ENCODE peak calls at places on chromosomes 13 and 19, in eight cellular contexts. One of them, this sample, is unnamed.

GRCh38 chr19:36151144-36152051 is 849 bp downstream of the COX7A1 start:
- DNase-seq in NCI-H1092 treated with DMSO at 0.1 percent for 48 hours: no peak
- DNase-seq in activated CD8-positive, alpha-beta T cell treated with anti-CD3 and anti-CD28 coated beads for 36 hours: no peak
- DNase-seq in left cardiac atrium: peak; percentile 79
- DNase-seq in stimulated activated CD4-positive, alpha-beta T cell treated with anti-CD3 and anti-CD28 coated beads, Interleukin-12 subunit alpha, Interleukin-12 subunit beta, amount 100 ng/mL, for 48 hours: no peak
- DNase-seq in SW 1271: no peak
- DNase-seq in activated CD8-positive, alpha-beta memory T cell treated with anti-CD3 and anti-CD28 coated beads, Interleukin-2, amount 10 ng/mL, durations not matched to agents 7 days and 5 days: no peak
- DNase-seq in activated naive CD4-positive, alpha-beta T cell treated with anti-CD3 and anti-CD28 coated beads for 36 hours: no peak
- DNase-seq in this sample: no peak

GRCh38 chr13:46975173-46975572 is 78.3 kb upstream of the HTR2A start:
- DNase-seq in activated naive CD4-positive, alpha-beta T cell treated with anti-CD3 and anti-CD28 coated beads for 36 hours: no peak
- DNase-seq in NCI-H1092 treated with DMSO at 0.1 percent for 48 hours: no peak
- DNase-seq in activated CD8-positive, alpha-beta memory T cell treated with anti-CD3 and anti-CD28 coated beads, Interleukin-2, amount 10 ng/mL, durations not matched to agents 7 days and 5 days: no peak
- DNase-seq in left cardiac atrium: no peak
- DNase-seq in SW 1271: no peak
- DNase-seq in activated CD8-positive, alpha-beta T cell treated with anti-CD3 and anti-CD28 coated beads for 36 hours: no peak
- DNase-seq in stimulated activated CD4-positive, alpha-beta T cell treated with anti-CD3 and anti-CD28 coated beads, Interleukin-12 subunit alpha, Interleukin-12 subunit beta, amount 100 ng/mL, for 48 hours: no peak
- DNase-seq in this sample: no peak

GRCh38 chr13:33299626-33300025 is 14.1 kb upstream of the STARD13 start:
- DNase-seq in activated naive CD4-positive, alpha-beta T cell treated with anti-CD3 and anti-CD28 coated beads for 36 hours: no peak
- DNase-seq in activated CD8-positive, alpha-beta memory T cell treated with anti-CD3 and anti-CD28 coated beads, Interleukin-2, amount 10 ng/mL, durations not matched to agents 7 days and 5 days: no peak
- DNase-seq in activated CD8-positive, alpha-beta T cell treated with anti-CD3 and anti-CD28 coated beads for 36 hours: no peak
- DNase-seq in NCI-H1092 treated with DMSO at 0.1 percent for 48 hours: no peak
- DNase-seq in SW 1271: no peak
- DNase-seq in stimulated activated CD4-positive, alpha-beta T cell treated with anti-CD3 and anti-CD28 coated beads, Interleukin-12 subunit alpha, Interleukin-12 subunit beta, amount 100 ng/mL, for 48 hours: no peak
- DNase-seq in left cardiac atrium: no peak
- DNase-seq in this sample: no peak

GRCh38 chr19:2487780-2488330 is 11.9 kb downstream of the GADD45B start:
- DNase-seq in activated CD8-positive, alpha-beta memory T cell treated with anti-CD3 and anti-CD28 coated beads, Interleukin-2, amount 10 ng/mL, durations not matched to agents 7 days and 5 days: no peak
- DNase-seq in NCI-H1092 treated with DMSO at 0.1 percent for 48 hours: no peak
- DNase-seq in left cardiac atrium: peak; percentile 37
- DNase-seq in activated naive CD4-positive, alpha-beta T cell treated with anti-CD3 and anti-CD28 coated beads for 36 hours: no peak
- DNase-seq in activated CD8-positive, alpha-beta T cell treated with anti-CD3 and anti-CD28 coated beads for 36 hours: no peak
- DNase-seq in stimulated activated CD4-positive, alpha-beta T cell treated with anti-CD3 and anti-CD28 coated beads, Interleukin-12 subunit alpha, Interleukin-12 subunit beta, amount 100 ng/mL, for 48 hours: no peak
- DNase-seq in SW 1271: no peak
- DNase-seq in this sample: no peak

GRCh38 chr13:37505531-37505930 is 93.0 kb downstream of the POSTN start:
- DNase-seq in left cardiac atrium: no peak
- DNase-seq in NCI-H1092 treated with DMSO at 0.1 percent for 48 hours: no peak
- DNase-seq in activated CD8-positive, alpha-beta memory T cell treated with anti-CD3 and anti-CD28 coated beads, Interleukin-2, amount 10 ng/mL, durations not matched to agents 7 days and 5 days: no peak
- DNase-seq in stimulated activated CD4-positive, alpha-beta T cell treated with anti-CD3 and anti-CD28 coated beads, Interleukin-12 subunit alpha, Interleukin-12 subunit beta, amount 100 ng/mL, for 48 hours: no peak
- DNase-seq in SW 1271: no peak
- DNase-seq in activated naive CD4-positive, alpha-beta T cell treated with anti-CD3 and anti-CD28 coated beads for 36 hours: no peak
- DNase-seq in activated CD8-positive, alpha-beta T cell treated with anti-CD3 and anti-CD28 coated beads for 36 hours: no peak
- DNase-seq in this sample: no peak

GRCh38 chr19:6276447-6276846 is 3.3 kb downstream of the MLLT1 start:
- DNase-seq in activated CD8-positive, alpha-beta T cell treated with anti-CD3 and anti-CD28 coated beads for 36 hours: no peak
- DNase-seq in stimulated activated CD4-positive, alpha-beta T cell treated with anti-CD3 and anti-CD28 coated beads, Interleukin-12 subunit alpha, Interleukin-12 subunit beta, amount 100 ng/mL, for 48 hours: no peak
- DNase-seq in NCI-H1092 treated with DMSO at 0.1 percent for 48 hours: no peak
- DNase-seq in left cardiac atrium: peak; percentile 76
- DNase-seq in SW 1271: no peak
- DNase-seq in activated naive CD4-positive, alpha-beta T cell treated with anti-CD3 and anti-CD28 coated beads for 36 hours: no peak
- DNase-seq in activated CD8-positive, alpha-beta memory T cell treated with anti-CD3 and anti-CD28 coated beads, Interleukin-2, amount 10 ng/mL, durations not matched to agents 7 days and 5 days: no peak
- DNase-seq in this sample: no peak

GRCh38 chr19:56144396-56144795 is 3.3 kb downstream of the ZNF444 start:
- DNase-seq in activated CD8-positive, alpha-beta T cell treated with anti-CD3 and anti-CD28 coated beads for 36 hours: no peak
- DNase-seq in left cardiac atrium: no peak
- DNase-seq in activated naive CD4-positive, alpha-beta T cell treated with anti-CD3 and anti-CD28 coated beads for 36 hours: no peak
- DNase-seq in NCI-H1092 treated with DMSO at 0.1 percent for 48 hours: no peak
- DNase-seq in SW 1271: no peak
- DNase-seq in activated CD8-positive, alpha-beta memory T cell treated with anti-CD3 and anti-CD28 coated beads, Interleukin-2, amount 10 ng/mL, durations not matched to agents 7 days and 5 days: no peak
- DNase-seq in stimulated activated CD4-positive, alpha-beta T cell treated with anti-CD3 and anti-CD28 coated beads, Interleukin-12 subunit alpha, Interleukin-12 subunit beta, amount 100 ng/mL, for 48 hours: no peak
- DNase-seq in this sample: no peak

GRCh38 chr13:94968040-94968756 is 255.9 kb upstream of the SOX21 start:
- DNase-seq in NCI-H1092 treated with DMSO at 0.1 percent for 48 hours: peak; percentile 45
- DNase-seq in left cardiac atrium: no peak
- DNase-seq in SW 1271: no peak
- DNase-seq in stimulated activated CD4-positive, alpha-beta T cell treated with anti-CD3 and anti-CD28 coated beads, Interleukin-12 subunit alpha, Interleukin-12 subunit beta, amount 100 ng/mL, for 48 hours: no peak
- DNase-seq in activated CD8-positive, alpha-beta memory T cell treated with anti-CD3 and anti-CD28 coated beads, Interleukin-2, amount 10 ng/mL, durations not matched to agents 7 days and 5 days: no peak
- DNase-seq in activated naive CD4-positive, alpha-beta T cell treated with anti-CD3 and anti-CD28 coated beads for 36 hours: peak; percentile 16
- DNase-seq in activated CD8-positive, alpha-beta T cell treated with anti-CD3 and anti-CD28 coated beads for 36 hours: peak; percentile 12
- DNase-seq in this sample: no peak

GRCh38 chr13:101875717-101876393 is 423.4 kb downstream of the ITGBL1 start:
- DNase-seq in left cardiac atrium: no peak
- DNase-seq in activated naive CD4-positive, alpha-beta T cell treated with anti-CD3 and anti-CD28 coated beads for 36 hours: no peak
- DNase-seq in NCI-H1092 treated with DMSO at 0.1 percent for 48 hours: peak; percentile 100
- DNase-seq in stimulated activated CD4-positive, alpha-beta T cell treated with anti-CD3 and anti-CD28 coated beads, Interleukin-12 subunit alpha, Interleukin-12 subunit beta, amount 100 ng/mL, for 48 hours: no peak
- DNase-seq in activated CD8-positive, alpha-beta T cell treated with anti-CD3 and anti-CD28 coated beads for 36 hours: no peak
- DNase-seq in SW 1271: no peak
- DNase-seq in activated CD8-positive, alpha-beta memory T cell treated with anti-CD3 and anti-CD28 coated beads, Interleukin-2, amount 10 ng/mL, durations not matched to agents 7 days and 5 days: no peak
- DNase-seq in this sample: no peak

GRCh38 chr19:36259211-36259610 is 44.3 kb downstream of the ZNF146 start:
- DNase-seq in activated CD8-positive, alpha-beta memory T cell treated with anti-CD3 and anti-CD28 coated beads, Interleukin-2, amount 10 ng/mL, durations not matched to agents 7 days and 5 days: peak; percentile 15
- DNase-seq in activated naive CD4-positive, alpha-beta T cell treated with anti-CD3 and anti-CD28 coated beads for 36 hours: no peak
- DNase-seq in stimulated activated CD4-positive, alpha-beta T cell treated with anti-CD3 and anti-CD28 coated beads, Interleukin-12 subunit alpha, Interleukin-12 subunit beta, amount 100 ng/mL, for 48 hours: no peak
- DNase-seq in left cardiac atrium: no peak
- DNase-seq in SW 1271: no peak
- DNase-seq in NCI-H1092 treated with DMSO at 0.1 percent for 48 hours: no peak
- DNase-seq in activated CD8-positive, alpha-beta T cell treated with anti-CD3 and anti-CD28 coated beads for 36 hours: no peak
- DNase-seq in this sample: no peak

GRCh38 chr13:36530050-36530789 is 97.9 kb downstream of the CCNA1 start:
- DNase-seq in SW 1271: no peak
- DNase-seq in activated naive CD4-positive, alpha-beta T cell treated with anti-CD3 and anti-CD28 coated beads for 36 hours: no peak
- DNase-seq in left cardiac atrium: no peak
- DNase-seq in stimulated activated CD4-positive, alpha-beta T cell treated with anti-CD3 and anti-CD28 coated beads, Interleukin-12 subunit alpha, Interleukin-12 subunit beta, amount 100 ng/mL, for 48 hours: no peak
- DNase-seq in activated CD8-positive, alpha-beta memory T cell treated with anti-CD3 and anti-CD28 coated beads, Interleukin-2, amount 10 ng/mL, durations not matched to agents 7 days and 5 days: no peak
- DNase-seq in activated CD8-positive, alpha-beta T cell treated with anti-CD3 and anti-CD28 coated beads for 36 hours: no peak
- DNase-seq in NCI-H1092 treated with DMSO at 0.1 percent for 48 hours: no peak
- DNase-seq in this sample: no peak

GRCh38 chr13:101144808-101145419 is 271.4 kb downstream of the NALCN start:
- DNase-seq in activated naive CD4-positive, alpha-beta T cell treated with anti-CD3 and anti-CD28 coated beads for 36 hours: peak; percentile 28
- DNase-seq in SW 1271: peak; percentile 49
- DNase-seq in activated CD8-positive, alpha-beta T cell treated with anti-CD3 and anti-CD28 coated beads for 36 hours: peak; percentile 28
- DNase-seq in NCI-H1092 treated with DMSO at 0.1 percent for 48 hours: peak; percentile 72
- DNase-seq in left cardiac atrium: no peak
- DNase-seq in activated CD8-positive, alpha-beta memory T cell treated with anti-CD3 and anti-CD28 coated beads, Interleukin-2, amount 10 ng/mL, durations not matched to agents 7 days and 5 days: no peak
- DNase-seq in stimulated activated CD4-positive, alpha-beta T cell treated with anti-CD3 and anti-CD28 coated beads, Interleukin-12 subunit alpha, Interleukin-12 subunit beta, amount 100 ng/mL, for 48 hours: peak; percentile 41
- DNase-seq in this sample: no peak

GRCh38 chr13:97261254-97262015 is 39.3 kb downstream of the MBNL2 start:
- DNase-seq in activated CD8-positive, alpha-beta T cell treated with anti-CD3 and anti-CD28 coated beads for 36 hours: peak; percentile 53
- DNase-seq in stimulated activated CD4-positive, alpha-beta T cell treated with anti-CD3 and anti-CD28 coated beads, Interleukin-12 subunit alpha, Interleukin-12 subunit beta, amount 100 ng/mL, for 48 hours: no peak
- DNase-seq in activated naive CD4-positive, alpha-beta T cell treated with anti-CD3 and anti-CD28 coated beads for 36 hours: peak; percentile 38
- DNase-seq in left cardiac atrium: no peak
- DNase-seq in SW 1271: no peak
- DNase-seq in NCI-H1092 treated with DMSO at 0.1 percent for 48 hours: no peak
- DNase-seq in activated CD8-positive, alpha-beta memory T cell treated with anti-CD3 and anti-CD28 coated beads, Interleukin-2, amount 10 ng/mL, durations not matched to agents 7 days and 5 days: peak; percentile 75
- DNase-seq in this sample: peak; percentile 52

GRCh38 chr13:111948811-111949210 is 118.1 kb upstream of the SOX1 start:
- DNase-seq in SW 1271: no peak
- DNase-seq in activated CD8-positive, alpha-beta T cell treated with anti-CD3 and anti-CD28 coated beads for 36 hours: no peak
- DNase-seq in NCI-H1092 treated with DMSO at 0.1 percent for 48 hours: no peak
- DNase-seq in activated naive CD4-positive, alpha-beta T cell treated with anti-CD3 and anti-CD28 coated beads for 36 hours: no peak
- DNase-seq in stimulated activated CD4-positive, alpha-beta T cell treated with anti-CD3 and anti-CD28 coated beads, Interleukin-12 subunit alpha, Interleukin-12 subunit beta, amount 100 ng/mL, for 48 hours: no peak
- DNase-seq in left cardiac atrium: no peak
- DNase-seq in activated CD8-positive, alpha-beta memory T cell treated with anti-CD3 and anti-CD28 coated beads, Interleukin-2, amount 10 ng/mL, durations not matched to agents 7 days and 5 days: peak; percentile 11
- DNase-seq in this sample: no peak

GRCh38 chr19:18385675-18386542 is at the start of gene GDF15:
- DNase-seq in left cardiac atrium: peak; percentile 56
- DNase-seq in NCI-H1092 treated with DMSO at 0.1 percent for 48 hours: no peak
- DNase-seq in stimulated activated CD4-positive, alpha-beta T cell treated with anti-CD3 and anti-CD28 coated beads, Interleukin-12 subunit alpha, Interleukin-12 subunit beta, amount 100 ng/mL, for 48 hours: peak; percentile 25
- DNase-seq in activated CD8-positive, alpha-beta memory T cell treated with anti-CD3 and anti-CD28 coated beads, Interleukin-2, amount 10 ng/mL, durations not matched to agents 7 days and 5 days: no peak
- DNase-seq in activated naive CD4-positive, alpha-beta T cell treated with anti-CD3 and anti-CD28 coated beads for 36 hours: peak; percentile 56
- DNase-seq in activated CD8-positive, alpha-beta T cell treated with anti-CD3 and anti-CD28 coated beads for 36 hours: peak; percentile 52
- DNase-seq in SW 1271: no peak
- DNase-seq in this sample: peak; percentile 41

GRCh38 chr13:44899967-44900366 is 89.3 kb downstream of the NUFIP1 start:
- DNase-seq in stimulated activated CD4-positive, alpha-beta T cell treated with anti-CD3 and anti-CD28 coated beads, Interleukin-12 subunit alpha, Interleukin-12 subunit beta, amount 100 ng/mL, for 48 hours: no peak
- DNase-seq in SW 1271: no peak
- DNase-seq in activated CD8-positive, alpha-beta T cell treated with anti-CD3 and anti-CD28 coated beads for 36 hours: no peak
- DNase-seq in left cardiac atrium: no peak
- DNase-seq in activated naive CD4-positive, alpha-beta T cell treated with anti-CD3 and anti-CD28 coated beads for 36 hours: no peak
- DNase-seq in activated CD8-positive, alpha-beta memory T cell treated with anti-CD3 and anti-CD28 coated beads, Interleukin-2, amount 10 ng/mL, durations not matched to agents 7 days and 5 days: no peak
- DNase-seq in NCI-H1092 treated with DMSO at 0.1 percent for 48 hours: peak; percentile 81
- DNase-seq in this sample: no peak

GRCh38 chr19:5637971-5638370 is 15.1 kb downstream of the SAFB start:
- DNase-seq in stimulated activated CD4-positive, alpha-beta T cell treated with anti-CD3 and anti-CD28 coated beads, Interleukin-12 subunit alpha, Interleukin-12 subunit beta, amount 100 ng/mL, for 48 hours: no peak
- DNase-seq in activated naive CD4-positive, alpha-beta T cell treated with anti-CD3 and anti-CD28 coated beads for 36 hours: no peak
- DNase-seq in activated CD8-positive, alpha-beta T cell treated with anti-CD3 and anti-CD28 coated beads for 36 hours: no peak
- DNase-seq in NCI-H1092 treated with DMSO at 0.1 percent for 48 hours: no peak
- DNase-seq in SW 1271: no peak
- DNase-seq in left cardiac atrium: no peak
- DNase-seq in activated CD8-positive, alpha-beta memory T cell treated with anti-CD3 and anti-CD28 coated beads, Interleukin-2, amount 10 ng/mL, durations not matched to agents 7 days and 5 days: no peak
- DNase-seq in this sample: no peak

GRCh38 chr13:100392709-100393630 is 195.6 kb downstream of the GGACT start:
- DNase-seq in stimulated activated CD4-positive, alpha-beta T cell treated with anti-CD3 and anti-CD28 coated beads, Interleukin-12 subunit alpha, Interleukin-12 subunit beta, amount 100 ng/mL, for 48 hours: peak; percentile 65
- DNase-seq in SW 1271: peak; percentile 99
- DNase-seq in left cardiac atrium: peak; percentile 83
- DNase-seq in activated CD8-positive, alpha-beta memory T cell treated with anti-CD3 and anti-CD28 coated beads, Interleukin-2, amount 10 ng/mL, durations not matched to agents 7 days and 5 days: peak; percentile 86
- DNase-seq in NCI-H1092 treated with DMSO at 0.1 percent for 48 hours: no peak
- DNase-seq in activated CD8-positive, alpha-beta T cell treated with anti-CD3 and anti-CD28 coated beads for 36 hours: peak; percentile 88
- DNase-seq in activated naive CD4-positive, alpha-beta T cell treated with anti-CD3 and anti-CD28 coated beads for 36 hours: peak; percentile 88
- DNase-seq in this sample: peak; percentile 76

GRCh38 chr13:27556109-27556508 is 64.2 kb downstream of the LNX2 start:
- DNase-seq in activated CD8-positive, alpha-beta T cell treated with anti-CD3 and anti-CD28 coated beads for 36 hours: no peak
- DNase-seq in NCI-H1092 treated with DMSO at 0.1 percent for 48 hours: no peak
- DNase-seq in stimulated activated CD4-positive, alpha-beta T cell treated with anti-CD3 and anti-CD28 coated beads, Interleukin-12 subunit alpha, Interleukin-12 subunit beta, amount 100 ng/mL, for 48 hours: no peak
- DNase-seq in activated CD8-positive, alpha-beta memory T cell treated with anti-CD3 and anti-CD28 coated beads, Interleukin-2, amount 10 ng/mL, durations not matched to agents 7 days and 5 days: no peak
- DNase-seq in activated naive CD4-positive, alpha-beta T cell treated with anti-CD3 and anti-CD28 coated beads for 36 hours: peak; percentile 9
- DNase-seq in left cardiac atrium: no peak
- DNase-seq in SW 1271: no peak
- DNase-seq in this sample: no peak

GRCh38 chr19:37007587-37008220 is 70.5 kb upstream of the ZNF420 start:
- DNase-seq in NCI-H1092 treated with DMSO at 0.1 percent for 48 hours: peak; percentile 56
- DNase-seq in left cardiac atrium: peak; percentile 84
- DNase-seq in activated CD8-positive, alpha-beta memory T cell treated with anti-CD3 and anti-CD28 coated beads, Interleukin-2, amount 10 ng/mL, durations not matched to agents 7 days and 5 days: peak; percentile 76
- DNase-seq in stimulated activated CD4-positive, alpha-beta T cell treated with anti-CD3 and anti-CD28 coated beads, Interleukin-12 subunit alpha, Interleukin-12 subunit beta, amount 100 ng/mL, for 48 hours: peak; percentile 3
- DNase-seq in activated naive CD4-positive, alpha-beta T cell treated with anti-CD3 and anti-CD28 coated beads for 36 hours: peak; percentile 11
- DNase-seq in activated CD8-positive, alpha-beta T cell treated with anti-CD3 and anti-CD28 coated beads for 36 hours: peak; percentile 65
- DNase-seq in SW 1271: no peak
- DNase-seq in this sample: no peak

This sample was measured in activated CD4-positive, alpha-beta memory T cell treated with anti-CD3 and anti-CD28 coated beads, Interleukin-2, amount 10 ng/mL, durations not matched to agents 7 days and 5 days.